ENCODE peak calls at places on chromosomes 16 and 17, in six cellular contexts. Y is hepatocyte, V is pancreas, C is NCI-H1417, I is NCI-H146, X is left cardiac atrium. P is an unnamed sample.
A peak's percentile ranks its signal among the peaks of the same experiment; 100 is the strongest.

GRCh38 chr17:50459081-50459676 is 9.5 kb downstream of the CHAD start:
- DNase-seq in X (no peak), Y (peak; percentile 63), I (no peak), V (no peak), C (no peak), P (peak; percentile 90)

GRCh38 chr16:67526149-67526732 is 2.4 kb upstream of the RIPOR1 start:
- DNase-seq in V (no peak), X (no peak), C (no peak), I (no peak), Y (no peak), P (peak; percentile 64)

GRCh38 chr17:67993153-67993997 is 2.9 kb downstream of the C17orf58 start:
- DNase-seq in C (peak; percentile 84), X (peak; percentile 87), Y (peak; percentile 95), V (peak; percentile 80), I (peak; percentile 81), P (peak; percentile 92)

GRCh38 chr16:49183911-49184310 is 97.7 kb downstream of the CBLN1 start:
- DNase-seq in Y (peak; percentile 49), V (no peak), I (no peak), C (peak; percentile 26), X (no peak), P (peak; percentile 74)

GRCh38 chr16:27439273-27440018 is 37.5 kb downstream of the IL21R start:
- DNase-seq in X (peak; percentile 2), Y (no peak), C (no peak), I (no peak), V (no peak), P (peak; percentile 52)

GRCh38 chr17:75078097-75079022 is 9.4 kb upstream of the SLC16A5 start:
- DNase-seq in Y (peak; percentile 65), X (no peak), V (no peak), C (no peak), I (no peak), P (peak; percentile 92)

GRCh38 chr16:86787538-86787937 is 209.2 kb downstream of the FOXL1 start:
- DNase-seq in I (no peak), X (no peak), V (no peak), C (no peak), Y (no peak), P (no peak)

GRCh38 chr17:43171761-43172487 is 910 bp downstream of the NBR1 start:
- DNase-seq in V (peak; percentile 48), X (peak; percentile 44), C (peak; percentile 56), I (peak; percentile 7), Y (peak; percentile 84), P (peak; percentile 57)

GRCh38 chr17:17868637-17869522 is 32.1 kb upstream of the SREBF1 start:
- DNase-seq in X (peak; percentile 63), V (no peak), C (peak; percentile 4), Y (no peak), I (no peak), P (no peak)